ENCODE peak calls at places on chromosomes 4 and X, in eight cellular contexts. One of them, this sample, is unnamed.

GRCh38 chr4:11720292-11720691 is 291.6 kb upstream of the HS3ST1 start:
- DNase-seq in upper lobe of left lung: no peak
- DNase-seq in transverse colon: no peak
- DNase-seq in tibial nerve: no peak
- DNase-seq in stomach: no peak
- DNase-seq in heart left ventricle: no peak
- DNase-seq in suprapubic skin: no peak
- DNase-seq in ovary: no peak
- DNase-seq in this sample: no peak

GRCh38 chr4:1201851-1202525 is 29.6 kb upstream of the SPON2 start:
- DNase-seq in transverse colon: peak; percentile 83
- DNase-seq in ovary: peak; percentile 74
- DNase-seq in heart left ventricle: peak; percentile 69
- DNase-seq in upper lobe of left lung: no peak
- DNase-seq in stomach: peak; percentile 73
- DNase-seq in suprapubic skin: peak; percentile 86
- DNase-seq in tibial nerve: peak; percentile 15
- DNase-seq in this sample: peak; percentile 39

GRCh38 chrX:152886716-152887115 is 11.2 kb upstream of the ZNF185 start:
- DNase-seq in ovary: peak; percentile 15
- DNase-seq in suprapubic skin: no peak
- DNase-seq in stomach: no peak
- DNase-seq in tibial nerve: no peak
- DNase-seq in heart left ventricle: no peak
- DNase-seq in transverse colon: no peak
- DNase-seq in upper lobe of left lung: no peak
- DNase-seq in this sample: no peak

GRCh38 chr4:40053161-40053560 is 3.5 kb upstream of the N4BP2 start:
- DNase-seq in ovary: no peak
- DNase-seq in stomach: no peak
- DNase-seq in upper lobe of left lung: no peak
- DNase-seq in tibial nerve: no peak
- DNase-seq in suprapubic skin: no peak
- DNase-seq in transverse colon: no peak
- DNase-seq in heart left ventricle: no peak
- DNase-seq in this sample: no peak

GRCh38 chr4:21811576-21811975 is 137.0 kb downstream of the KCNIP4 start:
- DNase-seq in upper lobe of left lung: no peak
- DNase-seq in tibial nerve: no peak
- DNase-seq in stomach: no peak
- DNase-seq in ovary: no peak
- DNase-seq in suprapubic skin: no peak
- DNase-seq in heart left ventricle: no peak
- DNase-seq in transverse colon: no peak
- DNase-seq in this sample: no peak

GRCh38 chrX:119407681-119408080 is 8.5 kb downstream of the SLC25A43 start:
- DNase-seq in suprapubic skin: no peak
- DNase-seq in transverse colon: no peak
- DNase-seq in heart left ventricle: no peak
- DNase-seq in tibial nerve: no peak
- DNase-seq in ovary: no peak
- DNase-seq in upper lobe of left lung: no peak
- DNase-seq in stomach: no peak
- DNase-seq in this sample: no peak

GRCh38 chrX:30283456-30284200 is 25.6 kb downstream of the NR0B1 start:
- DNase-seq in transverse colon: no peak
- DNase-seq in tibial nerve: no peak
- DNase-seq in suprapubic skin: no peak
- DNase-seq in ovary: no peak
- DNase-seq in heart left ventricle: no peak
- DNase-seq in upper lobe of left lung: no peak
- DNase-seq in stomach: no peak
- DNase-seq in this sample: no peak

GRCh38 chr4:118985170-118986000 is 96.7 kb downstream of the SYNPO2 start:
- DNase-seq in heart left ventricle: no peak
- DNase-seq in suprapubic skin: no peak
- DNase-seq in upper lobe of left lung: no peak
- DNase-seq in tibial nerve: no peak
- DNase-seq in transverse colon: no peak
- DNase-seq in stomach: no peak
- DNase-seq in ovary: no peak
- DNase-seq in this sample: peak; percentile 82

GRCh38 chr4:145178740-145179139 is 1.6 kb downstream of the OTUD4 start:
- DNase-seq in suprapubic skin: no peak
- DNase-seq in tibial nerve: no peak
- DNase-seq in ovary: no peak
- DNase-seq in heart left ventricle: no peak
- DNase-seq in stomach: no peak
- DNase-seq in upper lobe of left lung: no peak
- DNase-seq in transverse colon: no peak
- DNase-seq in this sample: no peak

GRCh38 chr4:15677507-15677988 is 4.1 kb upstream of the FAM200B start:
- DNase-seq in suprapubic skin: no peak
- DNase-seq in upper lobe of left lung: no peak
- DNase-seq in stomach: peak; percentile 36
- DNase-seq in transverse colon: peak; percentile 39
- DNase-seq in heart left ventricle: no peak
- DNase-seq in ovary: no peak
- DNase-seq in tibial nerve: no peak
- DNase-seq in this sample: no peak
- H3K4me3 ChIP-seq in suprapubic skin: no peak overlapping the region
- H3K4me3 ChIP-seq in upper lobe of left lung: no peak overlapping the region
- H3K4me3 ChIP-seq in stomach: no peak overlapping the region
- H3K4me3 ChIP-seq in transverse colon: no peak overlapping the region
- H3K4me3 ChIP-seq in heart left ventricle: no peak overlapping the region
- H3K4me3 ChIP-seq in ovary: no peak overlapping the region
- H3K4me3 ChIP-seq in tibial nerve: no peak overlapping the region
- H3K4me3 ChIP-seq in this sample: no peak overlapping the region

GRCh38 chr4:78720994-78721677 is 55.0 kb upstream of the BMP2K start:
- DNase-seq in suprapubic skin: no peak
- DNase-seq in transverse colon: peak; percentile 14
- DNase-seq in heart left ventricle: peak; percentile 42
- DNase-seq in tibial nerve: no peak
- DNase-seq in ovary: no peak
- DNase-seq in upper lobe of left lung: no peak
- DNase-seq in stomach: no peak
- DNase-seq in this sample: no peak
- TF ChIP-seq POLR2A in suprapubic skin: no peak
- TF ChIP-seq POLR2A in transverse colon: no peak
- TF ChIP-seq POLR2A in heart left ventricle: no peak
- TF ChIP-seq POLR2A in tibial nerve: no peak
- TF ChIP-seq POLR2A in ovary: no peak
- TF ChIP-seq POLR2A in upper lobe of left lung: no peak
- TF ChIP-seq POLR2A in stomach: no peak
- TF ChIP-seq POLR2A in this sample: no peak

DNA sequence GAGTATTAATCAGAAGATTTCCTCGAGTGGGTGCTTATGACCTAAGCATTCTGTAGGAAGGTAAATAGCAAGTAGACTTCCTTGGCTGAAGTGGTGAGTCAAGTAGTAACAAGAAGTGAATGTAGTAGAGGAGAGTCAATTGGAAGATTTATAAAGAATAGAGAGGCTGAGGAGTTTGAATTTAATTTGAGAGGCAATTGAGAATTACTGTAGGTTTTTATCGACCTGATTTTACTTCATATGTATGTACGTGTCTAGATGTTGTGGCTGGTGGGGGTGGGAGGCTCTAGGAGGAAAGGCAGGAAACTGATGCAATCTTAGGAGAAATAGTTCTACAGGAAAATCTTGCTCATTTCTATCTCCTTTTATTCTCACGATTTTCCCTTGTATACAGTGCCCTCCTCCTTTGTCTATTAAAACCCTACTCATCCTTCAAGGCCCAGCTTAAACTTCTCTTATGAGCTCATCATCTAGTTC is 8.7 kb downstream of the OGT start:
- DNase-seq in ovary: no peak
- DNase-seq in tibial nerve: no peak
- DNase-seq in heart left ventricle: no peak
- DNase-seq in suprapubic skin: no peak
- DNase-seq in transverse colon: no peak
- DNase-seq in stomach: no peak
- DNase-seq in upper lobe of left lung: no peak
- DNase-seq in this sample: no peak
- H3K4me3 ChIP-seq in ovary: no peak overlapping the region
- H3K4me3 ChIP-seq in tibial nerve: no peak overlapping the region
- H3K4me3 ChIP-seq in heart left ventricle: no peak overlapping the region
- H3K4me3 ChIP-seq in suprapubic skin: no peak overlapping the region
- H3K4me3 ChIP-seq in transverse colon: no peak overlapping the region
- H3K4me3 ChIP-seq in stomach: no peak overlapping the region
- H3K4me3 ChIP-seq in upper lobe of left lung: no peak overlapping the region
- H3K4me3 ChIP-seq in this sample: no peak overlapping the region

GRCh38 chr4:124061413-124061812 is 651.1 kb downstream of the ANKRD50 start:
- DNase-seq in heart left ventricle: no peak
- DNase-seq in upper lobe of left lung: no peak
- DNase-seq in tibial nerve: no peak
- DNase-seq in stomach: no peak
- DNase-seq in transverse colon: no peak
- DNase-seq in suprapubic skin: no peak
- DNase-seq in ovary: no peak
- DNase-seq in this sample: no peak

GRCh38 chr4:124055896-124056295 is 656.6 kb downstream of the ANKRD50 start:
- DNase-seq in ovary: no peak
- DNase-seq in upper lobe of left lung: no peak
- DNase-seq in transverse colon: no peak
- DNase-seq in heart left ventricle: peak; percentile 29
- DNase-seq in tibial nerve: no peak
- DNase-seq in suprapubic skin: no peak
- DNase-seq in stomach: no peak
- DNase-seq in this sample: no peak

GRCh38 chr4:124065941-124066340 is 646.6 kb downstream of the ANKRD50 start:
- DNase-seq in suprapubic skin: no peak
- DNase-seq in ovary: no peak
- DNase-seq in heart left ventricle: no peak
- DNase-seq in upper lobe of left lung: no peak
- DNase-seq in stomach: no peak
- DNase-seq in tibial nerve: no peak
- DNase-seq in transverse colon: no peak
- DNase-seq in this sample: no peak

DNA sequence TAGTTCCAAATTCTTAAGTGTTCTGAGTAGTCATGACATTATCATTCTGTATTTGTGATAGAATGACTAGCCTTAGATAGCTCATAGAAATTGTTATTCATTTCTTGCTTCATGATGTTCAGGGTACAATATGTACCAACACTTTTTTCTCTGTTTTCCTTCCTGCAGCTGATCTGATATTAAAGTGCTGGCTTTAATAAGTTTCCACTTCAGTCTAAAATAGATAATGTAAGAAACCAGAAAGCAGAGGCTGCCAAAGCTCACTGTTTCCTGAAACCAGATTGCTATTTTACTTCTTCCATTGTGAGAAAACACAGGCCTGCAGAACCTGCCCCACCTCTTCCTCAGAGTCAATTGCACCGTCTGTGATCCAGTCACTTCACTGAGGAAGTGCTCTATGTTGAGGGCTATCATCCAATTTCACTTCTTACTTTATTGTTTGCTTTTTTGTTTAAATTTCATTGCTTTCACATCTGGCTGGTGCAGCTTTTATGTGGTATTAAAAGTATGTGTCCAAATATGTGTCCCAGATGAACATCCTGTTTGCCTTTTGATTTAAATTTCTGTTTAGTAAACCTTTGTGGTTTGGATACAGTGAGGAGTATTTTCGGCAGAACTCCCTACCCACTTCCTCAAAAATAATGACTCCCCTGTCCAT is 652.1 kb downstream of the ANKRD50 start:
- DNase-seq in stomach: peak; percentile 27
- DNase-seq in heart left ventricle: peak; percentile 51
- DNase-seq in suprapubic skin: no peak
- DNase-seq in ovary: peak; percentile 35
- DNase-seq in tibial nerve: peak; percentile 41
- DNase-seq in upper lobe of left lung: no peak
- DNase-seq in transverse colon: peak; percentile 18
- DNase-seq in this sample: peak; percentile 59
- TF ChIP-seq POLR2A in stomach: no peak
- TF ChIP-seq POLR2A in heart left ventricle: no peak
- TF ChIP-seq POLR2A in suprapubic skin: peak; percentile 39
- TF ChIP-seq POLR2A in ovary: no peak
- TF ChIP-seq POLR2A in tibial nerve: no peak
- TF ChIP-seq POLR2A in upper lobe of left lung: no peak
- TF ChIP-seq POLR2A in transverse colon: no peak
- TF ChIP-seq POLR2A in this sample: no peak

DNA sequence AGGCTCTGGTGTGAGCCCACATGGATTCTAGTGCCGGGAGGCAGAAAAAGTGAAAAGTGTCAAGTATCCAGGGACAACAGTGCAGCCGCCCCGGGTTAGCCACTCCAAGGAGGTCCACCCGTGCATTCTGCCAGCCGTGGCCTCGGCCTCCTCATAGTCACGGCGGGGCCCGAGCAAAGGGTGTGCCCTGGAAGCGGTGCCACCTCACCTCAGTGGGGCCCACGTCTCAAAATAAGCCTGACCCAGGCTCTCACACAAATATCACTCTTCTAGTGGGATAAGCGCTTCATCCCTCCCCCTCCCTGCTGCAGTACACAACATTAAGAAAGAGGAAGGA is 427 bp upstream of the KLHL13 start:
- DNase-seq in upper lobe of left lung: no peak
- DNase-seq in transverse colon: no peak
- DNase-seq in heart left ventricle: peak; percentile 33
- DNase-seq in suprapubic skin: peak; percentile 72
- DNase-seq in ovary: no peak
- DNase-seq in stomach: no peak
- DNase-seq in tibial nerve: peak; percentile 12
- DNase-seq in this sample: no peak
- H3K4me3 ChIP-seq in upper lobe of left lung: no peak overlapping the region
- H3K4me3 ChIP-seq in transverse colon: peak overlapping the region; percentile 45
- H3K4me3 ChIP-seq in heart left ventricle: peak overlapping the region; percentile 61
- H3K4me3 ChIP-seq in suprapubic skin: peak overlapping the region; percentile 62
- H3K4me3 ChIP-seq in ovary: peak overlapping the region; percentile 46
- H3K4me3 ChIP-seq in stomach: peak overlapping the region; percentile 57
- H3K4me3 ChIP-seq in tibial nerve: peak overlapping the region; percentile 71
- H3K4me3 ChIP-seq in this sample: peak overlapping the region; percentile 71

DNA sequence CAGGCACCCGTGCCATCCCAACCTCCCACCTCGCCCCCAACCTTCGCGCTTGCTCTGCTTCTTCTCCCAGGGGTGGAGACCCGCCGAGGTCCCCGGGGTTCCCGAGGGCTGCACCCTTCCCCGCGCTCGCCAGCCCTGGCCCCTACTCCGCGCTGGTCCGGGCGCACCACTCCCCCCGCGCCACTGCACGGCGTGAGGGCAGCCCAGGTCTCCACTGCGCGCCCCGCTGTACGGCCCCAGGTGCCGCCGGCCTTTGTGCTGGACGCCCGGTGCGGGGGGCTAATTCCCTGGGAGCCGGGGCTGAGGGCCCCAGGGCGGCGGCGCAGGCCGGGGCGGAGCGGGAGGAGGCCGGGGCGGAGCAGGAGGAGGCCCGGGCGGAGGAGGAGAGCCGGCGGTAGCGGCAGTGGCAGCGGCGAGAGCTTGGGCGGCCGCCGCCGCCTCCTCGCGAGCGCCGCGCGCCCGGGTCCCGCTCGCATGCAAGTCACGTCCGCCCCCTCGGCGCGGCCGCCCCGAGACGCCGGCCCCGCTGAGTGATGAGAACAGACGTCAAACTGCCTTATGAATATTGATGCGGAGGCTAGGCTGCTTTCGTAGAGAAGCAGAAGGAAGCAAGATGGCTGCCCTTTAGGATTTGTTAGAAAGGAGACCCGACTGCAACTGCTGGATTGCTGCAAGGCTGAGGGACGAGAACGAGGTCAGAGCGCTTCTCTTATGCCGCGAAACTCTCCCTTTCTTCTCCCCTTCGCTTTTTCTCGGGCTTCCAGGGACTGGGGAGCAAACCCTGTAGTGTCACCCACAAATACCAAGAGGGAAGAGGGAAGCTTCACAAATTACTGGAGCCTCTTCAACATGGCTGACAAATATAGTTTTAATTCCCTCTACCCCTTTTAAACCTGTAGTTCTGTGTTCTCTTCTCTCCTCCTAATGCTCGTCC is at the start of gene TET2:
- DNase-seq in heart left ventricle: peak; percentile 84
- DNase-seq in stomach: peak; percentile 79
- DNase-seq in transverse colon: peak; percentile 78
- DNase-seq in tibial nerve: peak; percentile 55
- DNase-seq in upper lobe of left lung: peak; percentile 97
- DNase-seq in ovary: peak; percentile 73
- DNase-seq in suprapubic skin: peak; percentile 83
- DNase-seq in this sample: peak; percentile 54
- TF ChIP-seq POLR2A in heart left ventricle: peak; percentile 74
- TF ChIP-seq POLR2A in stomach: no peak
- TF ChIP-seq POLR2A in transverse colon: peak; percentile 60
- TF ChIP-seq POLR2A in tibial nerve: peak; percentile 72
- TF ChIP-seq POLR2A in upper lobe of left lung: peak; percentile 93
- TF ChIP-seq POLR2A in ovary: no peak
- TF ChIP-seq POLR2A in suprapubic skin: peak; percentile 60
- TF ChIP-seq POLR2A in this sample: peak; percentile 77

This sample was measured in gastrocnemius medialis.